ENCODE peak calls at places on chromosomes 12 and 14, in five cellular contexts. B is heart right ventricle, F is IMR-90, I is psoas muscle, H is right cardiac atrium. Z is an unnamed sample.

GRCh38 chr12:117085318-117085947 is 13.8 kb downstream of the TESC start:
- DNase-seq in B (no peak), F (no peak), I (no peak), H (no peak), Z (peak; percentile 48)

GRCh38 chr14:101465795-101466448 is 95.4 kb upstream of the DIO3 start:
- DNase-seq in B (no peak), F (no peak), I (no peak), H (no peak), Z (no peak)

GRCh38 chr12:16449459-16449858 is 102.0 kb downstream of the MGST1 start:
- DNase-seq in B (no peak), F (no peak), I (no peak), H (no peak), Z (no peak)

GRCh38 chr12:39033789-39034188 is 128.4 kb upstream of the CPNE8 start:
- DNase-seq in B (no peak), F (no peak), I (no peak), H (no peak), Z (no peak)

GRCh38 chr12:93571360-93571853 is 1.1 kb upstream of the SOCS2 start:
- DNase-seq in B (peak; percentile 78), F (peak; percentile 55), I (peak; percentile 77), H (peak; percentile 79), Z (peak; percentile 95)

GRCh38 chr12:44875954-44876553 is at the start of gene NELL2:
- DNase-seq in B (peak; percentile 22), F (no peak), I (peak; percentile 37), H (peak; percentile 39), Z (peak; percentile 27)

GRCh38 chr12:101407054-101407437 is 526 bp downstream of the ARL1 start:
- DNase-seq in B (no peak), F (no peak), I (no peak), H (no peak), Z (no peak)

GRCh38 chr14:67436006-67436866 is 24.3 kb upstream of the PLEK2 start:
- DNase-seq in B (no peak), F (no peak), I (no peak), H (no peak), Z (no peak)

GRCh38 chr12:57522887-57523705 is 472 bp downstream of the MBD6 start:
- DNase-seq in B (peak; percentile 67), F (peak; percentile 49), I (peak; percentile 54), H (peak; percentile 70), Z (peak; percentile 73)

GRCh38 chr12:121038861-121039654 is at the start of gene OASL:
- DNase-seq in B (no peak), F (no peak), I (no peak), H (peak; percentile 44), Z (peak; percentile 64)

GRCh38 chr12:54734196-54734950 is 86.2 kb upstream of the DCD start:
- DNase-seq in B (no peak), F (no peak), I (no peak), H (peak; percentile 28), Z (no peak)

GRCh38 chr14:26897186-26897585 is 299.4 kb upstream of the NOVA1 start:
- DNase-seq in B (no peak), F (no peak), I (no peak), H (no peak), Z (no peak)

GRCh38 chr14:21039059-21039422 is 3.1 kb upstream of the RNASE7 start:
- DNase-seq in B (peak; percentile 84), F (peak; percentile 43), I (peak; percentile 90), H (peak; percentile 86), Z (no peak)

GRCh38 chr12:122187466-122187865 is 4.5 kb downstream of the LRRC43 start:
- DNase-seq in B (no peak), F (no peak), I (no peak), H (no peak), Z (no peak)
- H3K4me1 ChIP-seq in B (peaks cover 17% of the 10 kb centered on the region), F (peaks cover 5% of the 10 kb centered on the region), I (no peaks in the 10 kb centered on the region), H (no peaks in the 10 kb centered on the region), Z (no peaks in the 10 kb centered on the region)

DNA sequence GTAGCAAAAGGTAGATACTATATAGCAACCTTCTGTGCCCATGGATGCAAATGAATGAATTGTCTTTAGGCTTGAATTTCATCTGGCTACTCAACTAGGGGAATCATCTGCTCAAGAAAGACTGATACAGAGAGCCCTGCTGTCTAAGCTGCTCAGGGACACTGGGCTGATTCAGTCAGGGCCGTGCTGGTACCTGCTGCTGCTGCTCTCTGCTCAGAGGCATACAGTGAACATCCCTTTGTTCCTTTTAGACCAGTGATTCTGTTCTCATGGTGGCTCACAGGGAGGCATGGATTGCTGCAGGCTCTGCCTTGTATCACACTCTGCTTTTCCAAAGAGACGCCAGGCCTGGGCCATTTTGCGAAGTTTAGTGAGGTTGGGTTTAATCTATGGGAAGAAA is 14.1 kb downstream of the EIF2B2 start:
- DNase-seq in B (no peak), F (no peak), I (no peak), H (no peak), Z (no peak)
- H3K4me1 ChIP-seq in B (peaks cover 19% of the 10 kb centered on the region), F (no peaks in the 10 kb centered on the region), I (peaks cover 12% of the 10 kb centered on the region), H (peaks cover 6% of the 10 kb centered on the region), Z (no peaks in the 10 kb centered on the region)

DNA sequence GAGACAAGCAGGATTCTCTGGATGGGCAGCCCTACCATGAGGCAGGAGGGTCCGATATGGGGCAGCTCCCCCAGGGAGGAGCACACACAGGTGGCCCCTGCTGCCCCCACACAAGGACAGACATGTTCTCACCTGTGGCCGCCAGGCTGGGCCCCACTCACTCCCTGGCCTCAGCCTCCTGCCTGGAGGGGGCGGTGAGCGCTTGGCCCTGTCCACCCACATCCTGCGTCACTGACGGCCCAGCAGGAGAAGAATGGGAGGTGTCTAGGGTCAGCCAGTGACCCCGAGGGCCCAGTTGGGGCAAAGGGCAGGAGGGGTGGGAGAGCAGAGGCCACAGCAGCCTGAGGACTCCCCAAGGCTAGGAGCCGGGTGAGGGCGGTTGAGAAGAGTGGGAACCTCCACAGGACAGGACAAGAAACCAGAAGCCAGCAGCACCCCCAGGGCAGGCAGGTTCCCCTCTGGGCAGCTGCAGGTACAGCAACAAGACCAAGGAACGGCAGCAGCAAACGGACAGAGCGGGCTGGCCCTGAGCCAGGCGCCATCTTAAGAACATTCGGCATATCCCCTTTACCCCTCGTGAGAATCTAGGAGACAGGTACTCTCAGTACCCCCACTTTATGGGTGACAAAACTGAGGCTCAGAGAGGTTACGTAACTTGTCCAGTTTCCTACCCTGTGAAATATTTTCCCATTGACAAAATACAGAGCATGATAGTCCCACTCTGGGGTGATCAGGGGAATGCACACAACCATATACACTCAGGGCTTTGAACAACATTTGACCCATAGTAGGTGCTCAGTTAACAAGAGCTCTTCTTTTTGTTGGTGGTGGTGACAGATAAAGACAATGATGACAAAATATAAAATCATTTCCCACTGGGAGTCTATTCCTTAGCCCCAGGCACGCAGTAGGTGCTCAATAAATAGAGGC is 74.3 kb downstream of the NCOR2 start:
- DNase-seq in B (peak; percentile 19), F (no peak), I (no peak), H (peak; percentile 34), Z (no peak)
- H3K4me1 ChIP-seq in B (peaks cover 76% of the 10 kb centered on the region), F (peaks cover 13% of the 10 kb centered on the region), I (peaks cover 53% of the 10 kb centered on the region), H (peaks cover 34% of the 10 kb centered on the region), Z (peaks cover 37% of the 10 kb centered on the region)

GRCh38 chr14:59849371-59850130 is 21.0 kb downstream of the RTN1 start:
- DNase-seq in B (peak; percentile 16), F (no peak), I (no peak), H (no peak), Z (no peak)
- H3K4me1 ChIP-seq in B (no peaks in the 10 kb centered on the region), F (no peaks in the 10 kb centered on the region), I (no peaks in the 10 kb centered on the region), H (no peaks in the 10 kb centered on the region), Z (no peaks in the 10 kb centered on the region)

GRCh38 chr12:65900912-65901672 is 76.8 kb downstream of the HMGA2 start:
- DNase-seq in B (no peak), F (no peak), I (no peak), H (no peak), Z (no peak)

GRCh38 chr12:65907465-65907864 is 83.2 kb downstream of the HMGA2 start:
- DNase-seq in B (no peak), F (no peak), I (no peak), H (no peak), Z (no peak)

GRCh38 chr12:65902504-65902903 is 78.2 kb downstream of the HMGA2 start:
- DNase-seq in B (no peak), F (peak; percentile 77), I (no peak), H (no peak), Z (no peak)

GRCh38 chr12:65905941-65906471 is 81.7 kb downstream of the HMGA2 start:
- DNase-seq in B (no peak), F (no peak), I (no peak), H (no peak), Z (no peak)

DNA sequence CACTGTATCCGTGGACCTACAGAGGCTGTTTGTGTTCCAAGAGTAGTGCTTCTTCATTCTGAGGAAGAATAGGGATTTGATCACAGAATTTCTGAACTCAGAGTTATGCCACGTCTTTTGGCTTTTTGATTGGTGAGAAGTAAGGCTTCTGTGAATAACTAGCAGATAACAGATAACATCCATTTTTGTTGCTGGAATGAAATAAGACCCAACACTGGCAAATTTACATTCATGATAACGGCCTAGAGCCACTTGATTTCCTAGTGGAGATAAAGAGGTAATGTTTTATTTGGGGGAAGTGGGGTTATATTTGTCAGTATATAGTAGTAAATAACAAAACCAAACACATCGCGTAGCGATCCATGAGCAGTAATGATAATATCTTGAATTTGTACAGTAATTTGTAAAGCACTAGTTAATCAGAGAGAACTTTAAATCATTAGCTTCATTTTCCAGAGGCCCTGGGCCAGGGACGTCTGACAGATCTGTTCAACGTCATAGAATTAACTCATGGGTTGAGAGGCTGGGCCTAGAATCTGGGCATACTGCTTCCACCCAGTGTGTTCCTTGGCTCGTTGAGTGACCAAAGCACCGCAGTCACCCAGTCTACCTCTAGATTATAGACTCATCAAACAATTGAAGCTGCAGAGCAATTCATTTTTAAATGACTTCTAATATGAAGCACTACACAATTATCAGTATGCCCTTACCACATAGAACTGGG is 79.6 kb downstream of the HMGA2 start:
- DNase-seq in B (no peak), F (no peak), I (no peak), H (no peak), Z (no peak)
- H3K4me1 ChIP-seq in B (no peaks in the 10 kb centered on the region), F (peaks cover 11% of the 10 kb centered on the region), I (no peaks in the 10 kb centered on the region), H (no peaks in the 10 kb centered on the region), Z (no peaks in the 10 kb centered on the region)

GRCh38 chr12:2138294-2138693 is 85.5 kb downstream of the CACNA1C start:
- DNase-seq in B (no peak), F (no peak), I (no peak), H (no peak), Z (no peak)
- H3K4me1 ChIP-seq in B (peaks cover 30% of the 10 kb centered on the region), F (peaks cover 2% of the 10 kb centered on the region), I (no peaks in the 10 kb centered on the region), H (peaks cover 20% of the 10 kb centered on the region), Z (no peaks in the 10 kb centered on the region)

GRCh38 chr12:113248842-113249435 is 27.7 kb downstream of the TPCN1 start:
- DNase-seq in B (no peak), F (no peak), I (no peak), H (no peak), Z (no peak)
- H3K4me1 ChIP-seq in B (peaks cover 35% of the 10 kb centered on the region), F (peaks cover 15% of the 10 kb centered on the region), I (peaks cover 67% of the 10 kb centered on the region), H (peaks cover 17% of the 10 kb centered on the region), Z (peaks cover 33% of the 10 kb centered on the region)

DNA sequence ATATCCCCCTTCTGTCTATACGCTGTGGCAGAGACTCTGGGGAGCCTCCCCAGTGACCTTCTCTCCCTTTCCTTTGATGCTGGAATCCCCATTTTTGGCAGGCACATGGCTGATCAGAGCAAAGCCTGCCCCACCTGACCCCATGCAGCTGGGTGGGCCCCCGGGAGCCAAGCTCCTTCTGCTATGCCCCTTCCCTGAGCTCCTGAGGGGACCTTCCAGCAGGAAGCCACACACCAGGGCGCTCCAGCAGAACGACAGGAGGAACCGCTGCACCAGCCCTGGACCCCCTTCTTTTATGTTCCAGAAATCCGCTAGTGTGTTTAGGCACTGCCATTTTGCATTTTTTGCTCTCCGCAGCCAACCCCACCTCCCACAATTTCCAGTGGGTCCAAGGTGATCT is 44.6 kb downstream of the TRAFD1 start:
- DNase-seq in B (no peak), F (no peak), I (no peak), H (no peak), Z (no peak)
- H3K4me1 ChIP-seq in B (no peaks in the 10 kb centered on the region), F (no peaks in the 10 kb centered on the region), I (no peaks in the 10 kb centered on the region), H (no peaks in the 10 kb centered on the region), Z (no peaks in the 10 kb centered on the region)